ENCODE peak calls at places on chromosomes 16 and 17, in nine cellular contexts. P, E, I, Z, L, S, B, R and Q are unnamed samples.

GRCh38 chr16:67187175-67187900 is 2.6 kb downstream of the EXOC3L1 start:
- DNase-seq in Z (no peak), L (no peak), E (no peak), R (peak), S (no peak), I (no peak), B (no peak), P (no peak), Q (no peak)

GRCh38 chr17:63247706-63248105 is 198.4 kb downstream of the CYB561 start:
- DNase-seq in R (no peak), E (no peak), L (no peak), P (no peak), Z (no peak), I (no peak), S (no peak), B (no peak), Q (no peak)

GRCh38 chr16:3143598-3144330 is 8.9 kb downstream of the ZNF213 start:
- DNase-seq in P (peak), R (no peak), B (no peak), S (peak), L (no peak), I (no peak), Z (no peak), E (peak), Q (no peak)

GRCh38 chr16:76943936-76944335 is 247.1 kb upstream of the MON1B start:
- DNase-seq in E (no peak), S (no peak), R (no peak), I (no peak), L (no peak), Z (no peak), B (no peak), P (no peak), Q (no peak)

GRCh38 chr17:50686494-50687199 is 21.1 kb downstream of the ANKRD40 start:
- DNase-seq in I (peak), B (no peak), P (peak), R (peak), L (no peak), S (peak), Z (no peak), E (no peak), Q (no peak)

GRCh38 chr17:59361386-59361785 is 29.9 kb downstream of the YPEL2 start:
- DNase-seq in B (no peak), S (no peak), L (no peak), Z (no peak), R (no peak), I (peak), P (no peak), E (no peak), Q (peak)

GRCh38 chr17:16911141-16911937 is 60.6 kb downstream of the TNFRSF13B start:
- DNase-seq in P (peak), Z (no peak), S (peak), E (no peak), R (no peak), B (no peak), I (no peak), L (no peak), Q (no peak)

GRCh38 chr17:72608436-72608835 is 484.1 kb downstream of the SLC39A11 start:
- DNase-seq in B (no peak), P (no peak), I (no peak), E (no peak), R (no peak), L (no peak), Z (no peak), S (no peak), Q (no peak)

GRCh38 chr17:65892912-65893377 is 299.0 kb downstream of the CEP112 start:
- DNase-seq in R (no peak), E (no peak), L (peak), I (no peak), P (no peak), B (no peak), S (no peak), Z (no peak), Q (no peak)

GRCh38 chr17:45299311-45299710 is 17.5 kb downstream of the MAP3K14 start:
- DNase-seq in R (no peak), I (no peak), P (no peak), B (no peak), Z (no peak), S (no peak), E (no peak), L (no peak), Q (peak)

GRCh38 chr17:45296833-45297124 is 20.0 kb downstream of the MAP3K14 start:
- DNase-seq in L (no peak), S (peak), R (no peak), Z (no peak), E (no peak), P (no peak), I (no peak), B (no peak), Q (no peak)

GRCh38 chr17:45300060-45300751 is 16.6 kb downstream of the MAP3K14 start:
- DNase-seq in S (no peak), E (no peak), P (no peak), L (no peak), B (no peak), I (no peak), Z (no peak), R (no peak), Q (no peak)

GRCh38 chr17:45296003-45296832 is 20.6 kb downstream of the MAP3K14 start:
- DNase-seq in I (peak), S (peak), R (no peak), B (no peak), Z (no peak), E (no peak), L (no peak), P (no peak), Q (peak)

DNA sequence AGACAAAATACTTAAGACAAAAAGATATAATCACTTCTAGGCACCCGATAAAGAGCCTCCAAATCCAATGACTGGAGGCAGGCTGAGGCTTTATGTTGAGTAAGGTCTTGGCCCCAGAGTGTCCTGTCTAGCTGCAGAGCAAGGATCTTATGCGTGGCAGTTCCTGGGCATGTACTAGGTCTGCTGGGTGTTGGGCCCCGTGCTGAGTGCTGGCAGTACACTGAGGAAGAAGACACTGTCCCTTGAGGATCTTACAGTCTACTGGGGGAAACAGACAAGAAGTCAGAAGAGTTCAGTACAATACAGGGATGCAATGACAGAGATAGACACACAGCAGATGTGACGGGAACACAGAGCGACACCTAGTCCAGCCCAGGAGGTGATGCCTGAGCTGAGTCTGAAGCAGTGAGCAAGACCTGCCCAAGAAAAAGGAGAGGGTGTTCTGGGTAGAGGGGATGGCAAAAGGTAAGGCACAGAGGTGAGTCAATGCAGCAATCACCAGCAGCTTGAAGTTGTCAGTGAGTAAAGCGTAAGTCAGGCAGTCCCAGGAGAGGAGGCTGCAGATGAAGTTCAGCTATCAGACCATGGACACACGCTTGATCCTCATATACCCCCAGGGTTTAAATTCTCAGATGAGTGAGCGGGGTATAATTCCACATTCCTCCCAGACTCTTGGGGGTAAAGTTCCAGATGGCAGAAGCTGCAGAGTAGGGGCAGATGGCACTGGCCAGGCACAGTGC is 18.1 kb downstream of the MAP3K14 start:
- DNase-seq in S (no peak), L (no peak), Z (no peak), R (no peak), P (no peak), E (no peak), I (no peak), B (no peak), Q (no peak)
- TF ChIP-seq POLR2A in S (no peak), L (no peak), Z (no peak), R (no peak), P (no peak), E (no peak), I (no peak), B (no peak), Q (no peak)

DNA sequence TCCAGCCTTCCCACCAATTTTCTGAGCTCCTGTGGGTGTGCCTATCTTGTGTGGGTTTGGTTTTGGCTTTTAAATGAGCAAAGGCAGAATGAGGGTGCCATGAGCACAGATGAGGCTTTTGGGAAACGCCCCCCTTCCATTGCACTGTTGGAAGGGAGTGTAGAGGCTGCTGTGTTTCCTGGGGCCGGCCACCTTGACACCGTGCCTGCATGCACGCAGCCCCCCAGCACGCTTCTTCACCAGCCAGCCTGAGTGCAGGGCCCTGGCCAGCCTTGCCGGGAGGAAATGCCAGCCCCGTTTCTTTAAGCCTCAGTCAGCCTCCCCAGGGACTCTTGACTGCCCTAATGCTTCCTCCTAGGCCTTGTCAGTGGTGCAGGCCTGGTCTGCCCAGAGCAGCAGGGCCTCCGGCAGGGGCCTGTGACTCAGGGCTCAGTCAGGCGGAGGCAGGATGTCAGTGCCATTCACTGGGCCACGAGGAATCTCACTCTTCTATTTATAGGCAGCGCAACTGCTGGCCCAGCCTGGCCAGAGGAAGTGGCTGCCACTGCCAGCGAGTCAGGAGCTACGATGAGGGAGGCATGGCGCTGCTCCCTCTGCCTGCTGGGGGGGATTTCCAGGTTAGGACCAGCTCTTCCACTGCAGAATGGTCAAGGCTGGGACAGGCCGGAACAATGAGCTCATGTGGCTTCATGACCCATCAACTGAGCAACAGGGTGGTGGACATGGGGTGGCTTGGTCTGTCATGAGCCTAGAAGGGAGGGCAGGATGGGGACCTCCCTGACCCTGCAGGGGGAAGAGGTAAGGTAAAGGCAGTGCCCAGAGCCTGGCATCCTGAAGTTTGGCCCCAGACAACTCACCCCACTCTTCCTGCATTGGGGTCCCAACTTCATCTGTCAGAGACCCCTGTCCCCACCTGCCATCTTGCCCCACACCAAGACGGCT is 205.2 kb downstream of the RAB11FIP4 start:
- DNase-seq in S (peak), P (peak), Z (peak), E (peak), L (peak), R (no peak), B (peak), I (peak), Q (peak)
- TF ChIP-seq POLR2A in S (no peak), P (peak), Z (no peak), E (no peak), L (no peak), R (no peak), B (no peak), I (peak), Q (peak)

DNA sequence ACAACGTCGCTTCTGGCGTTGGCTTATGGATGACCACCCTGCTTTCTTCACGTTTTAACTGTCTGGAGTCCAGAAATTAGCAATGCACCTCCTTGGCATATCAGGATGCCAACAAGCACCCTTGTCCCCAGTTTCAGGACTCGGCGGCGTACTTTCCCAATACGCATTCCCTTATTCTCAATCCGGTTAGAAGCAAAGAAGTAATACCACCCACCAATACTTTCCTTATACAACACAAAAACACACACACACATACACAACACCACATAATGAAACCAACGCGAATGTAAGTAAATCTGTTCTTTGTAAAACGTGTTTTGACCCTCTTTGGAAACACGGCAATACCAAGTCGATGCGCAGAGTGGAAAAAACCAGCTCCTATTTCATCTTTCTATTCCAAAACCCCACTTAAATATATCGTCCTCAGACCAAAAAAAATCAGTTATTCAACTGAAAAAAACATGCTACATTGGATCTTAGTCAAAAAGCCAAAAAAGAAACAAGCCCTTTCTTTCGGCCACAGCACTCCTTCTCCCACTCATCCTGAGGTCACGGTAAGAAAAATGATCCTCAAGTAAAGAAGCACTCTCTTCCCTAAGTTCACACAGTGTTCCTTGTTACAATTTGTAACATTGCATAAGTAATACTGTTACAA is 31.1 kb upstream of the ARL4D start:
- DNase-seq in S (no peak), R (no peak), E (no peak), I (peak), B (no peak), P (no peak), L (peak), Z (no peak), Q (peak)
- TF ChIP-seq POLR2A in S (no peak), R (no peak), E (no peak), I (peak), B (peak), P (no peak), L (peak), Z (peak), Q (peak)

DNA sequence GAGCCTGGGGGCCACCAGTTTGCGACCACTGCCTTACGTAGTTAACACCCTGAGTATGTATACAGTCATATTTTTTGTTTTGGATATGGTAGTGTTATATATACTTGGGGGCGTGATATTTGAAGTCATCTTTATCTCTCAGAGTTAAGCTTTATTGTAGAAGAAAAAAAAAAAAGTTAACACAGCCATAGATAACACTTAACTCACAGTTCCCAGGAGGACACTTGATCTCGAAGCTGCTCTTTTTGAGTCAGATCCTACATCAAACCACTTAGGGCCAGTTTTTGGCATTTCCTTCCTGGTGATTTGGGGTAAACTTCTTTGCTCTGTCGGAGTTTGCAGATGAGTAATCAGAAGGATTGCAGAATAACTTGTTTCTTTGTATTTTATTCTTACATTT is 5.8 kb downstream of the ITPRIPL2 start:
- DNase-seq in Z (no peak), S (no peak), L (no peak), B (no peak), R (no peak), P (no peak), I (peak), E (no peak), Q (peak)
- TF ChIP-seq POLR2A in Z (no peak), S (no peak), L (no peak), B (no peak), R (no peak), P (no peak), I (peak), E (no peak), Q (no peak)

GRCh38 chr17:35578195-35578928 is at the start of gene PEX12:
- DNase-seq in I (peak), Z (peak), R (peak), S (peak), P (peak), B (peak), L (peak), E (peak), Q (peak)
- TF ChIP-seq POLR2A in I (peak), Z (peak), R (peak), S (peak), P (peak), B (peak), L (peak), E (no peak), Q (peak)

DNA sequence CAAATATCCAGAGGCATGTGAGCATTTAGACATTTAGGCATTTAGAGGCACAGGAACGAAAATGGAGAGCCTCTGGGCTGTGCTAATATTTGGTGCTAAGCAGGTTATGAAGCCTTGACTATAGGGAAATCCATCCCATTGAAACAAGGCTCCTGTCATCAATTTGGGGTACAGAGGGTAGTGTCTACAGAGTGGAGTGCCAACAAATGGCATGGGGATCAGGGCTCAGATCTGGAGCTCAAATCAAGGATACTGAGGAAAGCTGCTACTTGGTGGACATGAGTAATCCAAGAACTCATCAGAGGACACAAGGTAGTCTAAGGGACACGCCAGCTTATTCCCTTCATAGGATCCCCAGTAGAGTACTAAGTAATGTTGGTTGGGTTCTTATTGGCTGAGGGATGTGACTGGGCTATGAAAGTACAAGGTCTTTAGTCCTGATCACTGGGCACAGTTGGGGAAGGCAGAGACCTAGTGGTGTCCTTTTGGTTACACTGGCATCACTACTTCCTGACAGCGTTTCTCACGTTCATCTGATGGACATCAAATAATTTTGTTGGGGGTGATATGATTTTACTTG is 5.2 kb downstream of the KRT10 start:
- DNase-seq in I (no peak), B (no peak), Z (no peak), P (no peak), S (no peak), L (no peak), E (no peak), R (no peak), Q (no peak)
- TF ChIP-seq POLR2A in I (no peak), B (no peak), Z (no peak), P (no peak), S (no peak), L (no peak), E (no peak), R (no peak), Q (no peak)

GRCh38 chr17:64369007-64369893 is 21.4 kb downstream of the PECAM1 start:
- DNase-seq in B (no peak), P (no peak), E (no peak), Z (no peak), L (no peak), R (no peak), I (no peak), S (no peak), Q (no peak)
- TF ChIP-seq POLR2A in B (no peak), P (no peak), E (no peak), Z (no peak), L (no peak), R (no peak), I (no peak), S (no peak), Q (no peak)